ENCODE peak calls at places on chromosome X, in four cellular contexts. One of them, this sample, is unnamed.

GRCh38 chrX:15679246-15679645 is 14.6 kb upstream of the CLTRN start:
- DNase-seq in gastrocnemius medialis: no peak
- DNase-seq in fibroblast of lung: peak
- DNase-seq in thoracic aorta: no peak
- DNase-seq in this sample: peak

GRCh38 chrX:7891928-7892327 is 35.3 kb downstream of the PNPLA4 start:
- DNase-seq in gastrocnemius medialis: no peak
- DNase-seq in fibroblast of lung: no peak
- DNase-seq in thoracic aorta: no peak
- DNase-seq in this sample: peak

GRCh38 chrX:54785901-54786300 is 12.2 kb downstream of the ITIH6 start:
- DNase-seq in gastrocnemius medialis: no peak
- DNase-seq in fibroblast of lung: no peak
- DNase-seq in thoracic aorta: no peak
- DNase-seq in this sample: peak

GRCh38 chrX:103554687-103555417 is 30.5 kb upstream of the TCEAL4 start:
- DNase-seq in gastrocnemius medialis: no peak
- DNase-seq in fibroblast of lung: peak
- DNase-seq in thoracic aorta: no peak
- DNase-seq in this sample: peak

GRCh38 chrX:16496175-16496574 is 153.8 kb upstream of the S100G start:
- DNase-seq in gastrocnemius medialis: no peak
- DNase-seq in fibroblast of lung: no peak
- DNase-seq in thoracic aorta: no peak
- DNase-seq in this sample: no peak

GRCh38 chrX:49227726-49228125 is 5.4 kb downstream of the CACNA1F start:
- DNase-seq in gastrocnemius medialis: no peak
- DNase-seq in fibroblast of lung: no peak
- DNase-seq in thoracic aorta: no peak
- DNase-seq in this sample: no peak

GRCh38 chrX:51803833-51804232 is 60.6 kb downstream of the GSPT2 start:
- DNase-seq in gastrocnemius medialis: no peak
- DNase-seq in fibroblast of lung: no peak
- DNase-seq in thoracic aorta: no peak
- DNase-seq in this sample: peak

GRCh38 chrX:68807818-68808217 is 21.0 kb upstream of the EFNB1 start:
- DNase-seq in gastrocnemius medialis: no peak
- DNase-seq in fibroblast of lung: no peak
- DNase-seq in thoracic aorta: no peak
- DNase-seq in this sample: peak

GRCh38 chrX:14124562-14124961 is 94.9 kb upstream of the GEMIN8 start:
- DNase-seq in gastrocnemius medialis: no peak
- DNase-seq in fibroblast of lung: no peak
- DNase-seq in thoracic aorta: no peak
- DNase-seq in this sample: no peak

GRCh38 chrX:16222123-16222522 is 54.8 kb downstream of the MAGEB17 start:
- DNase-seq in gastrocnemius medialis: no peak
- DNase-seq in fibroblast of lung: peak
- DNase-seq in thoracic aorta: no peak
- DNase-seq in this sample: peak

GRCh38 chrX:18707442-18708049 is at the start of gene PPEF1:
- DNase-seq in gastrocnemius medialis: no peak
- DNase-seq in fibroblast of lung: no peak
- DNase-seq in thoracic aorta: no peak
- DNase-seq in this sample: peak

GRCh38 chrX:31258163-31258562 is 186.3 kb upstream of the FTHL17 start:
- DNase-seq in gastrocnemius medialis: no peak
- DNase-seq in fibroblast of lung: no peak
- DNase-seq in thoracic aorta: no peak
- DNase-seq in this sample: no peak

GRCh38 chrX:13689519-13690211 is 737 bp downstream of the RAB9A start:
- DNase-seq in gastrocnemius medialis: no peak
- DNase-seq in fibroblast of lung: peak
- DNase-seq in thoracic aorta: no peak
- DNase-seq in this sample: peak

GRCh38 chrX:148361641-148362040 is 138.8 kb upstream of the AFF2 start:
- DNase-seq in gastrocnemius medialis: no peak
- DNase-seq in fibroblast of lung: no peak
- DNase-seq in thoracic aorta: no peak
- DNase-seq in this sample: no peak

GRCh38 chrX:39619182-39620009 is 478.4 kb downstream of the BCOR start:
- DNase-seq in gastrocnemius medialis: no peak
- DNase-seq in fibroblast of lung: no peak
- DNase-seq in thoracic aorta: no peak
- DNase-seq in this sample: peak

GRCh38 chrX:91066104-91066503 is 368.5 kb upstream of the PABPC5 start:
- DNase-seq in gastrocnemius medialis: no peak
- DNase-seq in fibroblast of lung: no peak
- DNase-seq in thoracic aorta: no peak
- DNase-seq in this sample: no peak

GRCh38 chrX:132614297-132614696 is 125.5 kb upstream of the MBNL3 start:
- DNase-seq in gastrocnemius medialis: no peak
- DNase-seq in fibroblast of lung: no peak
- DNase-seq in thoracic aorta: no peak
- DNase-seq in this sample: peak
- TF ChIP-seq CTCF in gastrocnemius medialis: no peak
- TF ChIP-seq CTCF in fibroblast of lung: peak
- TF ChIP-seq CTCF in thoracic aorta: no peak
- TF ChIP-seq CTCF in this sample: peak

GRCh38 chrX:139692506-139692849 is 15.5 kb downstream of the MCF2 start:
- DNase-seq in gastrocnemius medialis: no peak
- DNase-seq in fibroblast of lung: no peak
- DNase-seq in thoracic aorta: no peak
- DNase-seq in this sample: no peak

GRCh38 chrX:139691493-139691842 is 16.5 kb downstream of the MCF2 start:
- DNase-seq in gastrocnemius medialis: no peak
- DNase-seq in fibroblast of lung: peak
- DNase-seq in thoracic aorta: no peak
- DNase-seq in this sample: peak

GRCh38 chrX:139691843-139692505 is 16.0 kb downstream of the MCF2 start:
- DNase-seq in gastrocnemius medialis: no peak
- DNase-seq in fibroblast of lung: peak
- DNase-seq in thoracic aorta: no peak
- DNase-seq in this sample: no peak

GRCh38 chrX:139692908-139693307 is 15.1 kb downstream of the MCF2 start:
- DNase-seq in gastrocnemius medialis: no peak
- DNase-seq in fibroblast of lung: no peak
- DNase-seq in thoracic aorta: no peak
- DNase-seq in this sample: no peak
- H3K4me3 ChIP-seq in gastrocnemius medialis: no peak
- H3K4me3 ChIP-seq in fibroblast of lung: peak
- H3K4me3 ChIP-seq in thoracic aorta: peak
- H3K4me3 ChIP-seq in this sample: no peak

GRCh38 chrX:154710309-154710708 is 40.6 kb downstream of the GAB3 start:
- DNase-seq in gastrocnemius medialis: no peak
- DNase-seq in fibroblast of lung: no peak
- DNase-seq in thoracic aorta: no peak
- DNase-seq in this sample: no peak
- TF ChIP-seq CTCF in gastrocnemius medialis: no peak
- TF ChIP-seq CTCF in fibroblast of lung: no peak
- TF ChIP-seq CTCF in thoracic aorta: no peak
- TF ChIP-seq CTCF in this sample: no peak

GRCh38 chrX:25015486-25016360 is at the start of gene ARX:
- DNase-seq in gastrocnemius medialis: peak
- DNase-seq in fibroblast of lung: peak
- DNase-seq in thoracic aorta: no peak
- DNase-seq in this sample: peak
- H3K4me3 ChIP-seq in gastrocnemius medialis: peak
- H3K4me3 ChIP-seq in fibroblast of lung: no peak
- H3K4me3 ChIP-seq in thoracic aorta: peak
- H3K4me3 ChIP-seq in this sample: no peak